ENCODE peak calls at places on chromosomes 2 and 18, in six cellular contexts. One of them, this sample, is unnamed.

GRCh38 chr2:122804494-122804893 is 1049.0 kb downstream of the TSN start:
- DNase-seq in mammary epithelial cell: peak; percentile 20
- DNase-seq in heart right ventricle: no peak
- DNase-seq in epithelial cell of esophagus: peak; percentile 5
- DNase-seq in upper lobe of right lung: no peak
- DNase-seq in neural progenitor cell: no peak
- DNase-seq in this sample: no peak

GRCh38 chr2:20622296-20622686 is 28.6 kb downstream of the HS1BP3 start:
- DNase-seq in mammary epithelial cell: no peak
- DNase-seq in heart right ventricle: no peak
- DNase-seq in epithelial cell of esophagus: no peak
- DNase-seq in upper lobe of right lung: peak; percentile 32
- DNase-seq in neural progenitor cell: no peak
- DNase-seq in this sample: no peak

GRCh38 chr18:45085916-45086624 is 405.4 kb downstream of the SETBP1 start:
- DNase-seq in mammary epithelial cell: peak; percentile 26
- DNase-seq in heart right ventricle: no peak
- DNase-seq in epithelial cell of esophagus: peak; percentile 7
- DNase-seq in upper lobe of right lung: no peak
- DNase-seq in neural progenitor cell: no peak
- DNase-seq in this sample: no peak

GRCh38 chr2:182631299-182631698 is 84.8 kb upstream of the DNAJC10 start:
- DNase-seq in mammary epithelial cell: no peak
- DNase-seq in heart right ventricle: no peak
- DNase-seq in epithelial cell of esophagus: no peak
- DNase-seq in upper lobe of right lung: no peak
- DNase-seq in neural progenitor cell: peak; percentile 42
- DNase-seq in this sample: no peak

GRCh38 chr2:111678161-111678560 is 205.8 kb downstream of the ANAPC1 start:
- DNase-seq in mammary epithelial cell: no peak
- DNase-seq in heart right ventricle: no peak
- DNase-seq in epithelial cell of esophagus: no peak
- DNase-seq in upper lobe of right lung: no peak
- DNase-seq in neural progenitor cell: no peak
- DNase-seq in this sample: no peak

GRCh38 chr2:189254268-189254883 is 74.8 kb upstream of the COL5A2 start:
- DNase-seq in mammary epithelial cell: peak; percentile 89
- DNase-seq in heart right ventricle: peak; percentile 12
- DNase-seq in epithelial cell of esophagus: peak; percentile 96
- DNase-seq in upper lobe of right lung: no peak
- DNase-seq in neural progenitor cell: peak; percentile 6
- DNase-seq in this sample: peak; percentile 74

GRCh38 chr2:207629553-207629952 is 4.4 kb upstream of the METTL21A start:
- DNase-seq in mammary epithelial cell: no peak
- DNase-seq in heart right ventricle: no peak
- DNase-seq in epithelial cell of esophagus: no peak
- DNase-seq in upper lobe of right lung: no peak
- DNase-seq in neural progenitor cell: no peak
- DNase-seq in this sample: no peak

GRCh38 chr2:30880516-30880915 is 73.3 kb upstream of the CAPN13 start:
- DNase-seq in mammary epithelial cell: no peak
- DNase-seq in heart right ventricle: no peak
- DNase-seq in epithelial cell of esophagus: no peak
- DNase-seq in upper lobe of right lung: no peak
- DNase-seq in neural progenitor cell: no peak
- DNase-seq in this sample: no peak

GRCh38 chr18:48829443-48830149 is 121.2 kb downstream of the SMAD7 start:
- DNase-seq in mammary epithelial cell: no peak
- DNase-seq in heart right ventricle: peak; percentile 23
- DNase-seq in epithelial cell of esophagus: no peak
- DNase-seq in upper lobe of right lung: peak; percentile 42
- DNase-seq in neural progenitor cell: peak; percentile 75
- DNase-seq in this sample: no peak

GRCh38 chr18:79379931-79380815 is 15.6 kb upstream of the NFATC1 start:
- DNase-seq in mammary epithelial cell: no peak
- DNase-seq in heart right ventricle: no peak
- DNase-seq in epithelial cell of esophagus: no peak
- DNase-seq in upper lobe of right lung: peak; percentile 64
- DNase-seq in neural progenitor cell: no peak
- DNase-seq in this sample: no peak

GRCh38 chr2:9232886-9233285 is 26.3 kb downstream of the ASAP2 start:
- DNase-seq in mammary epithelial cell: no peak
- DNase-seq in heart right ventricle: no peak
- DNase-seq in epithelial cell of esophagus: no peak
- DNase-seq in upper lobe of right lung: no peak
- DNase-seq in neural progenitor cell: no peak
- DNase-seq in this sample: no peak

GRCh38 chr2:20485612-20485926 is 38.7 kb downstream of the RHOB start:
- DNase-seq in mammary epithelial cell: no peak
- DNase-seq in heart right ventricle: no peak
- DNase-seq in epithelial cell of esophagus: no peak
- DNase-seq in upper lobe of right lung: no peak
- DNase-seq in neural progenitor cell: no peak
- DNase-seq in this sample: no peak

GRCh38 chr2:47046271-47046670 is 108.8 kb downstream of the STPG4 start:
- DNase-seq in mammary epithelial cell: no peak
- DNase-seq in heart right ventricle: no peak
- DNase-seq in epithelial cell of esophagus: no peak
- DNase-seq in upper lobe of right lung: no peak
- DNase-seq in neural progenitor cell: peak; percentile 21
- DNase-seq in this sample: no peak

GRCh38 chr2:428591-428990 is 140.7 kb upstream of the ALKAL2 start:
- DNase-seq in mammary epithelial cell: no peak
- DNase-seq in heart right ventricle: no peak
- DNase-seq in epithelial cell of esophagus: no peak
- DNase-seq in upper lobe of right lung: no peak
- DNase-seq in neural progenitor cell: no peak
- DNase-seq in this sample: no peak

GRCh38 chr2:72129676-72130340 is 17.9 kb downstream of the CYP26B1 start:
- DNase-seq in mammary epithelial cell: peak; percentile 6
- DNase-seq in heart right ventricle: no peak
- DNase-seq in epithelial cell of esophagus: peak; percentile 63
- DNase-seq in upper lobe of right lung: no peak
- DNase-seq in neural progenitor cell: no peak
- DNase-seq in this sample: no peak

GRCh38 chr2:15272961-15273360 is 288.2 kb downstream of the NBAS start:
- DNase-seq in mammary epithelial cell: no peak
- DNase-seq in heart right ventricle: no peak
- DNase-seq in epithelial cell of esophagus: no peak
- DNase-seq in upper lobe of right lung: no peak
- DNase-seq in neural progenitor cell: no peak
- DNase-seq in this sample: no peak

GRCh38 chr2:56763683-56764082 is 579.9 kb downstream of the CCDC85A start:
- DNase-seq in mammary epithelial cell: no peak
- DNase-seq in heart right ventricle: no peak
- DNase-seq in epithelial cell of esophagus: no peak
- DNase-seq in upper lobe of right lung: no peak
- DNase-seq in neural progenitor cell: no peak
- DNase-seq in this sample: no peak

GRCh38 chr18:24726727-24727539 is 266.5 kb downstream of the HRH4 start:
- DNase-seq in mammary epithelial cell: peak; percentile 61
- DNase-seq in heart right ventricle: peak; percentile 72
- DNase-seq in epithelial cell of esophagus: peak; percentile 79
- DNase-seq in upper lobe of right lung: no peak
- DNase-seq in neural progenitor cell: peak; percentile 85
- DNase-seq in this sample: no peak

GRCh38 chr2:205685314-205686230 is 3.3 kb downstream of the NRP2 start:
- DNase-seq in mammary epithelial cell: peak; percentile 83
- DNase-seq in heart right ventricle: no peak
- DNase-seq in epithelial cell of esophagus: peak; percentile 79
- DNase-seq in upper lobe of right lung: peak; percentile 79
- DNase-seq in neural progenitor cell: peak; percentile 84
- DNase-seq in this sample: no peak

GRCh38 chr2:106161938-106162814 is 31.9 kb downstream of the UXS1 start:
- DNase-seq in mammary epithelial cell: peak; percentile 21
- DNase-seq in heart right ventricle: no peak
- DNase-seq in epithelial cell of esophagus: peak; percentile 84
- DNase-seq in upper lobe of right lung: peak; percentile 72
- DNase-seq in neural progenitor cell: no peak
- DNase-seq in this sample: no peak

GRCh38 chr2:88159955-88160415 is 10.2 kb upstream of the THNSL2 start:
- DNase-seq in mammary epithelial cell: peak; percentile 49
- DNase-seq in heart right ventricle: peak; percentile 64
- DNase-seq in epithelial cell of esophagus: peak; percentile 70
- DNase-seq in upper lobe of right lung: no peak
- DNase-seq in neural progenitor cell: peak; percentile 86
- DNase-seq in this sample: no peak

GRCh38 chr2:185979546-185980071 is 241.0 kb downstream of the FSIP2 start:
- DNase-seq in mammary epithelial cell: peak; percentile 95
- DNase-seq in heart right ventricle: no peak
- DNase-seq in epithelial cell of esophagus: peak; percentile 97
- DNase-seq in upper lobe of right lung: no peak
- DNase-seq in neural progenitor cell: no peak
- DNase-seq in this sample: peak; percentile 4

GRCh38 chr2:2572393-2573204 is 241.5 kb upstream of the MYT1L start:
- DNase-seq in mammary epithelial cell: no peak
- DNase-seq in heart right ventricle: no peak
- DNase-seq in epithelial cell of esophagus: no peak
- DNase-seq in upper lobe of right lung: no peak
- DNase-seq in neural progenitor cell: no peak
- DNase-seq in this sample: no peak

GRCh38 chr18:13610517-13610916 is 115.8 kb downstream of the FAM210A start:
- DNase-seq in mammary epithelial cell: no peak
- DNase-seq in heart right ventricle: no peak
- DNase-seq in epithelial cell of esophagus: no peak
- DNase-seq in upper lobe of right lung: peak; percentile 52
- DNase-seq in neural progenitor cell: no peak
- DNase-seq in this sample: no peak

GRCh38 chr18:13613099-13613498 is 113.3 kb downstream of the FAM210A start:
- DNase-seq in mammary epithelial cell: no peak
- DNase-seq in heart right ventricle: no peak
- DNase-seq in epithelial cell of esophagus: no peak
- DNase-seq in upper lobe of right lung: no peak
- DNase-seq in neural progenitor cell: no peak
- DNase-seq in this sample: no peak

GRCh38 chr18:13611058-13611615 is 115.2 kb downstream of the FAM210A start:
- DNase-seq in mammary epithelial cell: no peak
- DNase-seq in heart right ventricle: peak; percentile 80
- DNase-seq in epithelial cell of esophagus: no peak
- DNase-seq in upper lobe of right lung: no peak
- DNase-seq in neural progenitor cell: peak; percentile 51
- DNase-seq in this sample: no peak

GRCh38 chr18:13612111-13612997 is 114.0 kb downstream of the FAM210A start:
- DNase-seq in mammary epithelial cell: no peak
- DNase-seq in heart right ventricle: no peak
- DNase-seq in epithelial cell of esophagus: no peak
- DNase-seq in upper lobe of right lung: no peak
- DNase-seq in neural progenitor cell: no peak
- DNase-seq in this sample: no peak

DNA sequence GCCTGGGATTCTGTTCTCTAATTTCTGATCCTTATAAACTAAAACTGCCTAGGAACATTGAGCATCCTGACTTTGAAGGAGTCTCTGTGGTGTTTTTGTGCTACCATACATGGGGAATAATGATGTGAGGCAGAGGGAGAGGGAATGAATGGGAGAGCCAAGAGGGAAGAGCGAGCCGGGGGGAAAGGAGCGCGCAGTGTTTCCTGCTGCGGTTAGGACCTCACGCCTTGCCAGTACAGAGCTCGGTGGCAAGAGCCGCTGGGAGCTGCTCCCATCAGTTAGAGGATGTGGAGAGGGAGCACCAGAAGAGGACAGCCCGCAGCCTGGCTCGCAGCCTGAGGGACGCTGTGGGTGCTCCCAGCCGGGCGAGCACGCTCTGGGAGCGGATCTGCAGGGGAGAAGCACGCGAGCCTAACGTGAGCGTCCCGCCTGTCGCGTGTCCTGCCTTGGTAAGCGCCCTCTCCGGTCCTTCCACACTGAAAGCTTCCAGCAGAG is 114.7 kb downstream of the FAM210A start:
- DNase-seq in mammary epithelial cell: peak; percentile 18
- DNase-seq in heart right ventricle: peak; percentile 64
- DNase-seq in epithelial cell of esophagus: peak; percentile 6
- DNase-seq in upper lobe of right lung: no peak
- DNase-seq in neural progenitor cell: no peak
- DNase-seq in this sample: no peak
- H3K4me3 ChIP-seq in mammary epithelial cell: peak overlapping the region; percentile 23
- H3K4me3 ChIP-seq in heart right ventricle: no peak overlapping the region
- H3K4me3 ChIP-seq in epithelial cell of esophagus: no peak overlapping the region
- H3K4me3 ChIP-seq in upper lobe of right lung: peak overlapping the region; percentile 39
- H3K4me3 ChIP-seq in neural progenitor cell: peak overlapping the region; percentile 18
- H3K4me3 ChIP-seq in this sample: no peak overlapping the region

GRCh38 chr2:224286923-224287322 is 115.0 kb downstream of the FAM124B start:
- DNase-seq in mammary epithelial cell: no peak
- DNase-seq in heart right ventricle: no peak
- DNase-seq in epithelial cell of esophagus: no peak
- DNase-seq in upper lobe of right lung: no peak
- DNase-seq in neural progenitor cell: peak; percentile 13
- DNase-seq in this sample: no peak
- TF ChIP-seq CTCF in mammary epithelial cell: no peak
- TF ChIP-seq CTCF in heart right ventricle: no peak
- TF ChIP-seq CTCF in epithelial cell of esophagus: no peak
- TF ChIP-seq CTCF in upper lobe of right lung: no peak
- TF ChIP-seq CTCF in neural progenitor cell: peak; percentile 22
- TF ChIP-seq CTCF in this sample: no peak

GRCh38 chr2:137511526-137511925 is 452.7 kb upstream of the HNMT start:
- DNase-seq in mammary epithelial cell: no peak
- DNase-seq in heart right ventricle: no peak
- DNase-seq in epithelial cell of esophagus: no peak
- DNase-seq in upper lobe of right lung: no peak
- DNase-seq in neural progenitor cell: no peak
- DNase-seq in this sample: no peak

GRCh38 chr2:137508739-137509384 is 455.4 kb upstream of the HNMT start:
- DNase-seq in mammary epithelial cell: peak; percentile 2
- DNase-seq in heart right ventricle: no peak
- DNase-seq in epithelial cell of esophagus: peak; percentile 43
- DNase-seq in upper lobe of right lung: no peak
- DNase-seq in neural progenitor cell: no peak
- DNase-seq in this sample: no peak

DNA sequence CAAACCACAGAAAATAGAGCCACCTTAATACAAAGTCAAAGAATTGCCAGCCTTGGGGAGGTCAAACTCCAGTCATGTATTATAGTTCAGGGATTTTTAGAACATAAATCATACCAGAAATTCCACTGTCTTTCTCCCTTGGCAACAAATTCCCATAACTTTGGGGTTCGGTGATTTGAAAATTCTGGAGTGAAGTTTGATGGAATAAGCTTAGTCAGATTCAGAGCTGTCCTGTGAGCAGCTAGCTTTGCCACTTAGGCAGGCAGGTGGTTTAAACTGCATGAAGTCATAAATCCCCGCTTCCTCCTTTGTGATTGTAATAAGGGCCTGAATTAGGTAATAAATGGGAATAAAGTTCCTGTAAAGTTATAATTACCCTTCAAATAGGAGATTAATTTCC is 457.0 kb upstream of the HNMT start:
- DNase-seq in mammary epithelial cell: no peak
- DNase-seq in heart right ventricle: no peak
- DNase-seq in epithelial cell of esophagus: no peak
- DNase-seq in upper lobe of right lung: no peak
- DNase-seq in neural progenitor cell: no peak
- DNase-seq in this sample: no peak
- H3K4me3 ChIP-seq in mammary epithelial cell: no peak overlapping the region
- H3K4me3 ChIP-seq in heart right ventricle: no peak overlapping the region
- H3K4me3 ChIP-seq in epithelial cell of esophagus: no peak overlapping the region
- H3K4me3 ChIP-seq in upper lobe of right lung: no peak overlapping the region
- H3K4me3 ChIP-seq in neural progenitor cell: no peak overlapping the region
- H3K4me3 ChIP-seq in this sample: no peak overlapping the region

GRCh38 chr18:63747006-63747405 is 28.2 kb upstream of the SERPINB7 start:
- DNase-seq in mammary epithelial cell: no peak
- DNase-seq in heart right ventricle: no peak
- DNase-seq in epithelial cell of esophagus: no peak
- DNase-seq in upper lobe of right lung: no peak
- DNase-seq in neural progenitor cell: no peak
- DNase-seq in this sample: no peak

GRCh38 chr18:63736856-63737255 is 34.1 kb downstream of the SERPINB11 start:
- DNase-seq in mammary epithelial cell: peak; percentile 88
- DNase-seq in heart right ventricle: no peak
- DNase-seq in epithelial cell of esophagus: peak; percentile 62
- DNase-seq in upper lobe of right lung: no peak
- DNase-seq in neural progenitor cell: no peak
- DNase-seq in this sample: peak; percentile 31

GRCh38 chr18:63741769-63742168 is 33.4 kb upstream of the SERPINB7 start:
- DNase-seq in mammary epithelial cell: peak; percentile 40
- DNase-seq in heart right ventricle: no peak
- DNase-seq in epithelial cell of esophagus: peak; percentile 67
- DNase-seq in upper lobe of right lung: no peak
- DNase-seq in neural progenitor cell: no peak
- DNase-seq in this sample: no peak
- TF ChIP-seq CTCF in mammary epithelial cell: peak; percentile 80
- TF ChIP-seq CTCF in heart right ventricle: no peak
- TF ChIP-seq CTCF in epithelial cell of esophagus: peak; percentile 71
- TF ChIP-seq CTCF in upper lobe of right lung: no peak
- TF ChIP-seq CTCF in neural progenitor cell: peak; percentile 41
- TF ChIP-seq CTCF in this sample: peak; percentile 63